ENCODE peak calls at places on chromosomes 4 and X, in six cellular contexts. One of them, this sample, is unnamed.

GRCh38 chrX:1649623-1650022 is 34.8 kb downstream of the ASMT start:
- DNase-seq in K562: no peak
- DNase-seq in IMR-90: no peak
- DNase-seq in A549: no peak
- DNase-seq in H1: peak; percentile 60
- DNase-seq in HepG2: no peak
- DNase-seq in this sample: no peak

GRCh38 chrX:7926501-7926900 is 712 bp downstream of the PNPLA4 start:
- DNase-seq in IMR-90: peak; percentile 0
- DNase-seq in K562: no peak
- DNase-seq in A549: no peak
- DNase-seq in HepG2: no peak
- DNase-seq in H1: no peak
- DNase-seq in this sample: no peak

GRCh38 chr4:159227984-159228383 is 125.1 kb downstream of the RAPGEF2 start:
- DNase-seq in HepG2: peak; percentile 3
- DNase-seq in K562: no peak
- DNase-seq in H1: peak; percentile 39
- DNase-seq in IMR-90: peak; percentile 92
- DNase-seq in A549: peak; percentile 30
- DNase-seq in this sample: peak; percentile 48

GRCh38 chr4:30948653-30949052 is 228.5 kb downstream of the PCDH7 start:
- DNase-seq in A549: no peak
- DNase-seq in HepG2: no peak
- DNase-seq in H1: no peak
- DNase-seq in K562: no peak
- DNase-seq in IMR-90: peak; percentile 58
- DNase-seq in this sample: peak; percentile 90

GRCh38 chrX:20059467-20060128 is 57.1 kb downstream of the MAP7D2 start:
- DNase-seq in K562: no peak
- DNase-seq in H1: no peak
- DNase-seq in HepG2: no peak
- DNase-seq in IMR-90: no peak
- DNase-seq in A549: no peak
- DNase-seq in this sample: no peak

GRCh38 chr4:107794001-107794400 is 30.7 kb upstream of the SGMS2 start:
- DNase-seq in H1: no peak
- DNase-seq in HepG2: no peak
- DNase-seq in A549: no peak
- DNase-seq in IMR-90: no peak
- DNase-seq in K562: no peak
- DNase-seq in this sample: no peak

GRCh38 chr4:10099521-10100325 is 16.9 kb downstream of the WDR1 start:
- DNase-seq in IMR-90: no peak
- DNase-seq in A549: no peak
- DNase-seq in H1: no peak
- DNase-seq in HepG2: no peak
- DNase-seq in K562: no peak
- DNase-seq in this sample: no peak

GRCh38 chrX:11109968-11110367 is 1.2 kb upstream of the HCCS start:
- DNase-seq in K562: no peak
- DNase-seq in IMR-90: no peak
- DNase-seq in HepG2: no peak
- DNase-seq in A549: no peak
- DNase-seq in H1: no peak
- DNase-seq in this sample: no peak

GRCh38 chrX:132407704-132408103 is 81.1 kb downstream of the MBNL3 start:
- DNase-seq in A549: no peak
- DNase-seq in K562: no peak
- DNase-seq in IMR-90: no peak
- DNase-seq in HepG2: no peak
- DNase-seq in H1: no peak
- DNase-seq in this sample: no peak

GRCh38 chrX:29707088-29707487 is 508.3 kb upstream of the MAGEB2 start:
- DNase-seq in IMR-90: no peak
- DNase-seq in HepG2: no peak
- DNase-seq in A549: no peak
- DNase-seq in H1: no peak
- DNase-seq in K562: no peak
- DNase-seq in this sample: no peak

GRCh38 chrX:120517936-120518335 is 42.8 kb downstream of the CUL4B start:
- DNase-seq in IMR-90: peak; percentile 83
- DNase-seq in HepG2: no peak
- DNase-seq in K562: no peak
- DNase-seq in H1: no peak
- DNase-seq in A549: no peak
- DNase-seq in this sample: no peak

GRCh38 chr4:107913283-107913899 is 18.0 kb upstream of the CYP2U1 start:
- DNase-seq in HepG2: peak; percentile 59
- DNase-seq in K562: peak; percentile 49
- DNase-seq in IMR-90: peak; percentile 76
- DNase-seq in H1: no peak
- DNase-seq in A549: peak; percentile 62
- DNase-seq in this sample: peak; percentile 54

GRCh38 chr4:55253911-55254593 is 92.0 kb upstream of the SRD5A3 start:
- DNase-seq in IMR-90: no peak
- DNase-seq in A549: no peak
- DNase-seq in HepG2: no peak
- DNase-seq in H1: no peak
- DNase-seq in K562: no peak
- DNase-seq in this sample: no peak

GRCh38 chr4:79273918-79274317 is 51.9 kb downstream of the NAA11 start:
- DNase-seq in IMR-90: no peak
- DNase-seq in A549: no peak
- DNase-seq in HepG2: no peak
- DNase-seq in K562: no peak
- DNase-seq in H1: no peak
- DNase-seq in this sample: no peak

GRCh38 chr4:102623622-102624021 is 122.5 kb downstream of the NFKB1 start:
- DNase-seq in HepG2: peak; percentile 77
- DNase-seq in A549: peak; percentile 81
- DNase-seq in IMR-90: peak; percentile 71
- DNase-seq in K562: no peak
- DNase-seq in H1: no peak
- DNase-seq in this sample: peak; percentile 28

GRCh38 chrX:49271341-49271740 is 1.7 kb downstream of the PPP1R3F start:
- DNase-seq in A549: no peak
- DNase-seq in HepG2: no peak
- DNase-seq in H1: no peak
- DNase-seq in IMR-90: no peak
- DNase-seq in K562: no peak
- DNase-seq in this sample: no peak

GRCh38 chrX:39726810-39727209 is 370.9 kb downstream of the BCOR start:
- DNase-seq in IMR-90: peak; percentile 58
- DNase-seq in K562: peak; percentile 14
- DNase-seq in HepG2: no peak
- DNase-seq in A549: no peak
- DNase-seq in H1: no peak
- DNase-seq in this sample: no peak

GRCh38 chr4:130542953-130543352 is 1447.0 kb downstream of the C4orf33 start:
- DNase-seq in H1: no peak
- DNase-seq in A549: no peak
- DNase-seq in K562: no peak
- DNase-seq in HepG2: no peak
- DNase-seq in IMR-90: no peak
- DNase-seq in this sample: no peak

GRCh38 chrX:41085883-41086626 is 810 bp downstream of the USP9X start:
- DNase-seq in A549: peak; percentile 65
- DNase-seq in IMR-90: peak; percentile 42
- DNase-seq in HepG2: peak; percentile 30
- DNase-seq in K562: peak; percentile 51
- DNase-seq in H1: no peak
- DNase-seq in this sample: no peak

GRCh38 chr4:146852365-146852764 is 93.3 kb downstream of the TTC29 start:
- DNase-seq in HepG2: no peak
- DNase-seq in K562: no peak
- DNase-seq in H1: no peak
- DNase-seq in A549: no peak
- DNase-seq in IMR-90: no peak
- DNase-seq in this sample: no peak

GRCh38 chrX:12948495-12948894 is 26.4 kb upstream of the TMSB4X start:
- DNase-seq in A549: no peak
- DNase-seq in H1: no peak
- DNase-seq in HepG2: no peak
- DNase-seq in K562: no peak
- DNase-seq in IMR-90: no peak
- DNase-seq in this sample: no peak

GRCh38 chr4:24103434-24104168 is 213.8 kb upstream of the PPARGC1A start:
- DNase-seq in K562: no peak
- DNase-seq in IMR-90: peak; percentile 58
- DNase-seq in HepG2: no peak
- DNase-seq in A549: no peak
- DNase-seq in H1: no peak
- DNase-seq in this sample: no peak

GRCh38 chr4:80074651-80075050 is 1.6 kb upstream of the ANTXR2 start:
- DNase-seq in A549: no peak
- DNase-seq in HepG2: no peak
- DNase-seq in K562: no peak
- DNase-seq in IMR-90: no peak
- DNase-seq in H1: no peak
- DNase-seq in this sample: no peak

GRCh38 chrX:103585421-103586313 is at the start of gene TCEAL4:
- DNase-seq in HepG2: no peak
- DNase-seq in IMR-90: no peak
- DNase-seq in H1: no peak
- DNase-seq in K562: no peak
- DNase-seq in A549: peak; percentile 51
- DNase-seq in this sample: no peak
- TF ChIP-seq POLR2A in HepG2: peak; percentile 27
- TF ChIP-seq POLR2A in IMR-90: no peak
- TF ChIP-seq POLR2A in H1: no peak
- TF ChIP-seq POLR2A in K562: no peak
- TF ChIP-seq POLR2A in A549: peak; percentile 50
- TF ChIP-seq POLR2A in this sample: no peak

DNA sequence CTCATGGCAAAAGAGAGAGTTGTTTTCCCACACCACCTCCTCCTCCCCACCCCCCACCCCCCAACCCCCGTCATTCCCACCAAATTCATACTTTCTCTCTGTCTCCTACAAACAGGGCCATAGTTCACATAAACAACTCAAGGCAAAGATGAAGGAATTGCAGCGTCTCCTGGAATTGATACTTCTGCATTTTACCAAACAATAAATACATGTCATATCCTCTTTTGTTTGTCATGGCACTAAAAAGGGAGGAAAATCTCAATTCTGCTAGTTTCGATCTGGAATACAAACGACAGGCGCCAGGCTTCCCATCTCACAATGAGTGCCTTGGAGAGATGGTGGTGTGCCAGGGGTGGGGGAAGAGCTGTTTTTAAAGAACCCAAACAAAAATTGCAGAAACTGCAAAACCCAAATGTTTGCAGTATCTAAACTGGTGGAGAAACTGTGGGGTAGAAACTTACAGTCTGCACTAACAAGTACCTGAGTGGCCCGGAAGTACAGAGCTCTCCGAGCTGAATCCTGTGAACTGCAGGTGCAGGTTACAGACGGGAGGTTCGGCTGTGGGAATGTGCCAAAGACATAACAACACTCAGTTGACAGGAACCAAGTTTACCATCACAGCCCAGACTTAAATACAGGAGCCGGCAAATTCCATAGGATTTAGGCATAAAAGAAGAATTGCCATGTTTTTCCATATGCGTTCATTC is 53.0 kb upstream of the KLF3 start:
- DNase-seq in IMR-90: no peak
- DNase-seq in HepG2: no peak
- DNase-seq in K562: no peak
- DNase-seq in A549: no peak
- DNase-seq in H1: no peak
- DNase-seq in this sample: no peak
- TF ChIP-seq RAD21 in IMR-90: no peak
- TF ChIP-seq RAD21 in HepG2: no peak
- TF ChIP-seq RAD21 in K562: no peak
- TF ChIP-seq RAD21 in A549: no peak
- TF ChIP-seq RAD21 in H1: no peak
- TF ChIP-seq RAD21 in this sample: no peak

DNA sequence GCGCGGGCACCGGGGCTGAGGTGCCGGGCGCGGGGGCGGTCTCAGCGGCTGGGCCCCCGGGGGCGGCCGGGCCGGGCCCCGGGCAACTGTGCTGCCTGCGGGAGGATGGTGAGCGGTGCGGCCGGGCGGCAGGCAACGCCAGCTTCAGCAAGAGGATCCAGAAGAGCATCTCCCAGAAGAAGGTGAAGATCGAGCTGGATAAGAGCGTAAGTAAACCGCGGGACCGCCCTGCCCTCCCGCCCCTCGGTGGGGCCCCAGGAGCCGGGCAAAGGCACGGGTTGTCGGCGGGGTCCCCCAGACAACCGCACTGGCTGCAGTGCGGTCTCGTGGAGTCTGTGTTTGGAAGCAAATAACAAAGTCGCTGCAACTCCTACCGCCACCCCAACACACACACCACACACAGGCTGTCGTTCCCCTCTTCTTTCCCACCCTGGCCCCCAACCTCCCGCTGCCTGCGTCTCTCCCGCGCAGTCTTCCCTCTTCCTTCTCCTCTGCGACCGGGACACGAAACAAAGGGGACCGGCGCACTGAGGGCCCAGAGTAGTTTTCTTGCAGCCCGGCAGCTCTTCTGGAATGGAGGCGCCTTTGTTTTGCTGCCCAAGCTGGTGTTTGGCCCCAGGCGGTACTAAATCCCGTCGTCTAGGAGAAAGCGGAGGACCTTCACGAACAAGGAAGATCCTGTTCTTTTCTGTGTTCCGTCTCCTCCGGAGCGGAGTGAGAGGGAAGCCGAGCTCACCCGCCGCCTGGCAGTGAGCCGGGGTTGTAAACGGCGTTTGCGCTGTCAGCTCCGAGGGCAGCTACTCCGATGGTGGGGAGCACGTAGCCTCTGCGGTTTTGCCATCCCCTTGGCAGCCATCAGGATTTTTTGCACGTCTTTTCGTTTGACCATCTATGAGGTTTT is 788 bp downstream of the SAP30 start:
- DNase-seq in K562: peak; percentile 46
- DNase-seq in H1: no peak
- DNase-seq in IMR-90: peak; percentile 69
- DNase-seq in HepG2: peak; percentile 29
- DNase-seq in A549: peak; percentile 51
- DNase-seq in this sample: no peak
- TF ChIP-seq POLR2A in K562: no peak
- TF ChIP-seq POLR2A in H1: peak; percentile 67
- TF ChIP-seq POLR2A in IMR-90: no peak
- TF ChIP-seq POLR2A in HepG2: no peak
- TF ChIP-seq POLR2A in A549: no peak
- TF ChIP-seq POLR2A in this sample: no peak

GRCh38 chrX:27679281-27679680 is 89.1 kb downstream of the DCAF8L2 start:
- DNase-seq in HepG2: no peak
- DNase-seq in H1: no peak
- DNase-seq in A549: no peak
- DNase-seq in IMR-90: peak; percentile 19
- DNase-seq in K562: no peak
- DNase-seq in this sample: no peak

GRCh38 chrX:27675493-27675892 is 85.3 kb downstream of the DCAF8L2 start:
- DNase-seq in K562: no peak
- DNase-seq in HepG2: no peak
- DNase-seq in IMR-90: peak; percentile 16
- DNase-seq in H1: no peak
- DNase-seq in A549: peak; percentile 17
- DNase-seq in this sample: no peak

DNA sequence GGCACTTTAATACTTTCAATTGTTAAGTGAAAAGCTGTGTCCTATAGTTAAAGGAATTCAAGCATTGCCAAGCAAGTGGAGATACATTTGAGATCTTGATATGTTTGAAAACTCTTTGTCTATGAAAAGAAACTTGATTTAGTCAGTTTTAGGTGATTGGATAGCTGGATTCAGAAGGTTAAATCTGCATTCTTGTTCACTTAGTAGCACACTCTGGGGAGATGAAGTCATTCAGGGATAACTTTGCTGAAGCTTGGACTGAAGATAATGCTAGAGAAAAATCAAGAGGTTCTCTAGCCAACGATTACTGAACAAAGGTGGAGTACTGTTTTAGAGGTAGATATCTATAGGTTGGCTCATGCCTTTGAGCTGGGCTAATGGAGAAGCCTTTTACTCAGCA is 90.6 kb downstream of the DCAF8L2 start:
- DNase-seq in H1: no peak
- DNase-seq in HepG2: no peak
- DNase-seq in IMR-90: peak; percentile 56
- DNase-seq in K562: no peak
- DNase-seq in A549: no peak
- DNase-seq in this sample: no peak
- TF ChIP-seq RAD21 in H1: no peak
- TF ChIP-seq RAD21 in HepG2: no peak
- TF ChIP-seq RAD21 in IMR-90: no peak
- TF ChIP-seq RAD21 in K562: no peak
- TF ChIP-seq RAD21 in A549: no peak
- TF ChIP-seq RAD21 in this sample: no peak

This sample was measured in HCT116.